ENCODE peak calls at places on chromosomes 1 and 21, in four cellular contexts. U is heart left ventricle; H is activated CD8-positive, alpha-beta memory T cell treated with anti-CD3 and anti-CD28 coated beads, Interleukin-2, amount 50 U/mL, for 4 hours; Y is stimulated activated CD4-positive, alpha-beta T cell treated with anti-CD3 and anti-CD28 coated beads, Interleukin-4, amount 100 ng/mL, for 24 hours. E is an unnamed sample.

GRCh38 chr1:150551049-150551783 is 2.0 kb downstream of the ADAMTSL4 start:
- DNase-seq in U (no peak), H (no peak), Y (no peak), E (peak; percentile 5)

GRCh38 chr21:33470701-33471100 is 9.1 kb downstream of the TMEM50B start:
- DNase-seq in U (no peak), H (no peak), Y (no peak), E (no peak)

GRCh38 chr1:110875216-110875731 is 2.3 kb downstream of the CD53 start:
- DNase-seq in U (no peak), H (no peak), Y (peak; percentile 61), E (no peak)

GRCh38 chr1:198444792-198445191 is 95.7 kb downstream of the ATP6V1G3 start:
- DNase-seq in U (no peak), H (no peak), Y (no peak), E (no peak)

GRCh38 chr1:172239894-172240293 is 180.6 kb upstream of the C1orf105 start:
- DNase-seq in U (no peak), H (no peak), Y (no peak), E (no peak)

GRCh38 chr1:107124705-107125104 is 16.1 kb upstream of the NTNG1 start:
- DNase-seq in U (no peak), H (no peak), Y (no peak), E (no peak)

GRCh38 chr1:103230061-103230460 is 121.7 kb upstream of the COL11A1 start:
- DNase-seq in U (no peak), H (no peak), Y (no peak), E (no peak)

GRCh38 chr1:70909262-70909817 is 138.3 kb downstream of the PTGER3 start:
- DNase-seq in U (no peak), H (no peak), Y (no peak), E (no peak)

GRCh38 chr1:212518188-212518951 is 85.7 kb downstream of the NENF start:
- DNase-seq in U (peak; percentile 82), H (no peak), Y (no peak), E (peak; percentile 32)

GRCh38 chr21:31921079-31921478 is 48.3 kb downstream of the HUNK start:
- DNase-seq in U (no peak), H (no peak), Y (no peak), E (no peak)

GRCh38 chr1:115650961-115651360 is 9.2 kb downstream of the VANGL1 start:
- DNase-seq in U (no peak), H (no peak), Y (no peak), E (no peak)

GRCh38 chr1:232773752-232774151 is 31.5 kb upstream of the MAP10 start:
- DNase-seq in U (no peak), H (no peak), Y (no peak), E (no peak)

GRCh38 chr1:3011631-3012510 is 9.4 kb upstream of the ACTRT2 start:
- DNase-seq in U (no peak), H (peak; percentile 12), Y (no peak), E (no peak)

GRCh38 chr1:183580281-183580682 is 10.0 kb downstream of the NCF2 start:
- DNase-seq in U (peak; percentile 46), H (no peak), Y (no peak), E (no peak)

GRCh38 chr1:88763649-88764406 is 79.8 kb downstream of the PKN2 start:
- DNase-seq in U (no peak), H (no peak), Y (no peak), E (peak; percentile 44)

GRCh38 chr1:19086176-19086875 is 123.7 kb downstream of the UBR4 start:
- DNase-seq in U (no peak), H (no peak), Y (no peak), E (no peak)